ENCODE peak calls at places on chromosomes 5 and 9, in nine cellular contexts. Y, J, B, T, X, Z, R, O and E are unnamed samples.

GRCh38 chr9:92720807-92721535 is 43.7 kb downstream of the BICD2 start:
- DNase-seq in Y (no peak), R (no peak), Z (peak; percentile 52), X (no peak), B (no peak), T (no peak), J (no peak), O (no peak), E (no peak)

GRCh38 chr9:69599232-69599971 is 72.8 kb downstream of the APBA1 start:
- DNase-seq in R (peak; percentile 15), J (no peak), B (no peak), X (no peak), O (no peak), Z (no peak), Y (no peak), T (no peak), E (no peak)

GRCh38 chr9:125425176-125425897 is 163.7 kb downstream of the GAPVD1 start:
- DNase-seq in B (no peak), Z (no peak), Y (no peak), T (no peak), J (no peak), O (no peak), R (no peak), X (no peak), E (no peak)

GRCh38 chr9:93650448-93650847 is 74.1 kb downstream of the PHF2 start:
- DNase-seq in X (no peak), Y (no peak), J (no peak), R (no peak), T (no peak), O (no peak), B (peak; percentile 12), Z (no peak), E (no peak)

GRCh38 chr9:38619556-38620447 is 594 bp downstream of the ANKRD18A start:
- DNase-seq in J (peak; percentile 29), O (no peak), R (no peak), Y (no peak), Z (no peak), X (peak; percentile 29), B (no peak), T (peak; percentile 4), E (no peak)

GRCh38 chr5:16742938-16743337 is 126.1 kb upstream of the RETREG1 start:
- DNase-seq in B (no peak), J (no peak), T (no peak), R (no peak), X (no peak), Z (no peak), Y (no peak), O (peak; percentile 50), E (no peak)

GRCh38 chr5:172451771-172452197 is 2.5 kb downstream of the SH3PXD2B start:
- DNase-seq in R (peak; percentile 64), J (no peak), Y (no peak), O (no peak), T (no peak), B (no peak), Z (no peak), X (no peak), E (no peak)

GRCh38 chr9:130549093-130549735 is 30.2 kb upstream of the FUBP3 start:
- DNase-seq in T (no peak), B (no peak), Z (no peak), R (no peak), X (no peak), Y (no peak), O (peak; percentile 4), J (peak; percentile 14), E (peak; percentile 19)

GRCh38 chr5:150190503-150190973 is 676 bp downstream of the SLC6A7 start:
- DNase-seq in Z (no peak), O (no peak), R (no peak), X (no peak), B (no peak), T (no peak), Y (no peak), J (no peak), E (no peak)

GRCh38 chr5:175657593-175658271 is at the start of gene HRH2:
- DNase-seq in X (peak; percentile 6), J (no peak), T (peak; percentile 73), Y (peak; percentile 81), B (peak; percentile 53), Z (no peak), O (no peak), R (no peak), E (peak; percentile 17)

GRCh38 chr5:95895771-95896170 is 65.9 kb downstream of the ELL2 start:
- DNase-seq in T (no peak), X (no peak), B (peak; percentile 18), J (no peak), Z (no peak), O (no peak), R (no peak), Y (no peak), E (no peak)

GRCh38 chr5:172005708-172006377 is 595 bp downstream of the FBXW11 start:
- DNase-seq in Y (peak; percentile 34), R (no peak), O (no peak), Z (no peak), B (peak; percentile 19), X (no peak), T (no peak), J (peak; percentile 54), E (no peak)

GRCh38 chr9:5843450-5844249 is 10.7 kb upstream of the ERMP1 start:
- DNase-seq in Z (no peak), O (peak; percentile 16), X (no peak), B (no peak), J (peak; percentile 66), T (peak; percentile 40), Y (no peak), R (peak; percentile 29), E (no peak)

GRCh38 chr5:83475540-83476469 is 4.3 kb downstream of the VCAN start:
- DNase-seq in Z (no peak), X (no peak), B (no peak), T (no peak), R (peak; percentile 83), O (no peak), J (no peak), Y (no peak), E (no peak)

GRCh38 chr5:1806199-1806598 is 5.0 kb downstream of the NDUFS6 start:
- DNase-seq in B (no peak), R (no peak), X (no peak), T (no peak), J (no peak), O (no peak), Z (no peak), Y (no peak), E (no peak)

GRCh38 chr9:4886698-4887097 is 94.0 kb downstream of the RCL1 start:
- DNase-seq in J (no peak), X (no peak), O (no peak), T (no peak), Y (no peak), B (no peak), R (no peak), Z (no peak), E (no peak)

GRCh38 chr5:1522601-1523479 is 920 bp downstream of the LPCAT1 start:
- DNase-seq in B (no peak), O (no peak), X (no peak), Z (no peak), J (peak; percentile 34), T (no peak), Y (peak; percentile 23), R (no peak), E (no peak)

GRCh38 chr5:123809594-123810172 is 297.7 kb downstream of the CSNK1G3 start:
- DNase-seq in J (peak; percentile 36), B (no peak), O (peak; percentile 63), Y (no peak), Z (no peak), R (no peak), X (peak; percentile 76), T (no peak), E (peak; percentile 46)

GRCh38 chr5:143524338-143524929 is 120.9 kb upstream of the NR3C1 start:
- DNase-seq in B (no peak), R (no peak), Z (no peak), Y (no peak), O (no peak), X (no peak), J (no peak), T (no peak), E (no peak)

GRCh38 chr5:112077180-112077579 is 320.2 kb upstream of the NREP start:
- DNase-seq in O (no peak), R (no peak), Y (no peak), B (no peak), X (no peak), Z (no peak), J (no peak), T (peak; percentile 31), E (no peak)

GRCh38 chr9:133782157-133783130 is 44.3 kb upstream of the SARDH start:
- DNase-seq in Z (peak; percentile 73), R (peak; percentile 40), Y (peak; percentile 63), O (peak; percentile 11), X (peak; percentile 78), B (peak; percentile 61), T (peak; percentile 45), J (peak; percentile 80), E (peak; percentile 9)

GRCh38 chr5:88883566-88884434 is 816 bp upstream of the MEF2C start:
- DNase-seq in J (peak; percentile 53), B (peak; percentile 73), T (peak; percentile 8), X (no peak), R (peak; percentile 71), Z (peak; percentile 67), O (peak; percentile 59), Y (no peak), E (no peak)

GRCh38 chr5:16866795-16867584 is 69.1 kb downstream of the MYO10 start:
- DNase-seq in R (no peak), J (no peak), O (no peak), T (no peak), B (no peak), Z (no peak), X (peak; percentile 18), Y (no peak), E (peak; percentile 74)

GRCh38 chr5:4531756-4532704 is 608.1 kb upstream of the ADAMTS16 start:
- DNase-seq in B (no peak), T (no peak), Z (no peak), R (no peak), Y (peak; percentile 89), O (no peak), J (no peak), X (no peak), E (no peak)

GRCh38 chr5:80959138-80959537 is 1.0 kb upstream of the RASGRF2 start:
- DNase-seq in R (no peak), J (no peak), Y (no peak), O (no peak), T (no peak), Z (no peak), X (no peak), B (no peak), E (no peak)

GRCh38 chr9:126694206-126695081 is 80.7 kb downstream of the LMX1B start:
- DNase-seq in J (no peak), X (no peak), B (no peak), T (no peak), Y (no peak), O (no peak), R (no peak), Z (no peak), E (no peak)

GRCh38 chr5:142316051-142316450 is 8.8 kb downstream of the SPRY4 start:
- DNase-seq in X (peak; percentile 31), R (peak; percentile 49), Y (peak; percentile 36), O (peak; percentile 74), B (no peak), Z (no peak), J (no peak), T (peak; percentile 14), E (peak; percentile 83)

GRCh38 chr9:447230-448025 is 232.8 kb downstream of the DOCK8 start:
- DNase-seq in R (peak; percentile 2), Y (no peak), O (no peak), B (no peak), T (peak; percentile 91), Z (no peak), X (no peak), J (peak; percentile 30), E (no peak)

GRCh38 chr5:159339451-159339850 is 9.2 kb upstream of the IL12B start:
- DNase-seq in O (no peak), J (no peak), R (no peak), T (no peak), X (no peak), B (no peak), Z (no peak), Y (no peak), E (no peak)

GRCh38 chr9:4927701-4928100 is 57.4 kb upstream of the JAK2 start:
- DNase-seq in Y (no peak), R (no peak), X (no peak), Z (no peak), T (no peak), O (no peak), B (no peak), J (no peak), E (no peak)

GRCh38 chr9:98886691-98887229 is 56.9 kb upstream of the COL15A1 start:
- DNase-seq in Y (no peak), X (no peak), B (no peak), T (no peak), Z (no peak), O (no peak), J (no peak), R (no peak), E (no peak)